ENCODE peak calls at places on chromosomes 13 and 19, in five cellular contexts. One of them, this sample, is unnamed.

GRCh38 chr13:31310781-31311180 is 111.0 kb downstream of the B3GLCT start:
- DNase-seq in WERI-Rb-1: no peak
- DNase-seq in AG04450: no peak
- DNase-seq in ovary: no peak
- DNase-seq in fibroblast of mammary gland: no peak
- DNase-seq in this sample: no peak

GRCh38 chr13:110233181-110233641 is 73.7 kb downstream of the COL4A1 start:
- DNase-seq in WERI-Rb-1: no peak
- DNase-seq in AG04450: peak
- DNase-seq in ovary: no peak
- DNase-seq in fibroblast of mammary gland: peak
- DNase-seq in this sample: peak

GRCh38 chr13:100069278-100069677 is 19.6 kb upstream of the PCCA start:
- DNase-seq in WERI-Rb-1: no peak
- DNase-seq in AG04450: no peak
- DNase-seq in ovary: no peak
- DNase-seq in fibroblast of mammary gland: peak
- DNase-seq in this sample: peak

GRCh38 chr19:10861118-10861651 is 10.2 kb upstream of the CARM1 start:
- DNase-seq in WERI-Rb-1: peak
- DNase-seq in AG04450: no peak
- DNase-seq in ovary: no peak
- DNase-seq in fibroblast of mammary gland: no peak
- DNase-seq in this sample: peak

GRCh38 chr13:64936879-64937278 is 2293.3 kb downstream of the PCDH9 start:
- DNase-seq in WERI-Rb-1: no peak
- DNase-seq in AG04450: no peak
- DNase-seq in ovary: no peak
- DNase-seq in fibroblast of mammary gland: no peak
- DNase-seq in this sample: no peak

GRCh38 chr19:56015756-56016155 is 29.2 kb downstream of the NLRP5 start:
- DNase-seq in WERI-Rb-1: no peak
- DNase-seq in AG04450: no peak
- DNase-seq in ovary: no peak
- DNase-seq in fibroblast of mammary gland: no peak
- DNase-seq in this sample: peak

GRCh38 chr19:11657307-11657706 is 60.0 kb downstream of the ZNF627 start:
- DNase-seq in WERI-Rb-1: no peak
- DNase-seq in AG04450: no peak
- DNase-seq in ovary: no peak
- DNase-seq in fibroblast of mammary gland: no peak
- DNase-seq in this sample: no peak

GRCh38 chr13:102325321-102325720 is 76.5 kb downstream of the FGF14 start:
- DNase-seq in WERI-Rb-1: no peak
- DNase-seq in AG04450: no peak
- DNase-seq in ovary: no peak
- DNase-seq in fibroblast of mammary gland: no peak
- DNase-seq in this sample: no peak

GRCh38 chr19:46513461-46514236 is 18.0 kb upstream of the PNMA8B start:
- DNase-seq in WERI-Rb-1: peak
- DNase-seq in AG04450: no peak
- DNase-seq in ovary: peak
- DNase-seq in fibroblast of mammary gland: peak
- DNase-seq in this sample: peak

GRCh38 chr13:37187110-37187509 is 81.6 kb upstream of the CSNK1A1L start:
- DNase-seq in WERI-Rb-1: no peak
- DNase-seq in AG04450: no peak
- DNase-seq in ovary: no peak
- DNase-seq in fibroblast of mammary gland: no peak
- DNase-seq in this sample: peak

GRCh38 chr13:99909097-99909835 is 62.3 kb downstream of the ZIC5 start:
- DNase-seq in WERI-Rb-1: no peak
- DNase-seq in AG04450: no peak
- DNase-seq in ovary: no peak
- DNase-seq in fibroblast of mammary gland: no peak
- DNase-seq in this sample: no peak

DNA sequence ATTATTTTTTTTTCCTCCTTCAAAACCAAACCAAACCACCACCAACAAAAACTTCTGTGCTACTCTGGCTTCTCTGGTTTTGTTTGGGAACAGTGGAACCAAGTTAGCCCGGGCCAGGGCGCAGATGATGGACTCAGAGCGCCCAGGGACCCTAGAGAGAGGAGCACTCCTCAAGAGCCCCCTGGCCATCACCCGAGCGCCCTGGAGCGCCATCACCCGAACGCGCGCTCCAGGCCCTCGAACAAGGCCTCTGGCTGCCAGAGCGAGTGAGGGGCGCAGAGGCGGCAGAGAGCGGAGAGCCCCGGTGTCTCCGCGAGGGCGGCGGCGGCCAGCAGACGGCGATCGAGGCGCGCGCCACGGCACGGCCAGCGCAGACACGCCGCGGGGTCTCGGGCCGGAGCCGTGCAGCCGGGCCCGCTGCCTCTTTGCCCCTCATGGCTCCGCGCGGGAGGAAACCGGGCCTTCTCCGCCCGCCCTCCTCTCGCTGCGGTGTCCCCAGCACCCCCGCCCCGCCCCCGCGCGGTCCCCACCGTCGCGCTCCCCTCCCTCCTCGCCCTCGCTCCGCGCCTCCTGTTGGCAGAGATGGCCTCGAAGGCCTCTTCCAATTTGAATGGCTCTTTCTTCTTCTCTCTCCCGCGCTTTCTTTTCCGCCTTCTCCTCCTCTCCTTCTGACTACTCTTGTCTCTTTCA is 4.2 kb upstream of the SOX1 start:
- DNase-seq in WERI-Rb-1: no peak
- DNase-seq in AG04450: no peak
- DNase-seq in ovary: no peak
- DNase-seq in fibroblast of mammary gland: no peak
- DNase-seq in this sample: no peak
- TF ChIP-seq CTCF in WERI-Rb-1: peak
- TF ChIP-seq CTCF in AG04450: no peak
- TF ChIP-seq CTCF in ovary: no peak
- TF ChIP-seq CTCF in fibroblast of mammary gland: no peak
- TF ChIP-seq CTCF in this sample: no peak

GRCh38 chr13:98393873-98394272 is 183.0 kb downstream of the STK24 start:
- DNase-seq in WERI-Rb-1: no peak
- DNase-seq in AG04450: no peak
- DNase-seq in ovary: no peak
- DNase-seq in fibroblast of mammary gland: no peak
- DNase-seq in this sample: no peak

GRCh38 chr13:98394820-98395510 is 181.9 kb downstream of the STK24 start:
- DNase-seq in WERI-Rb-1: no peak
- DNase-seq in AG04450: no peak
- DNase-seq in ovary: no peak
- DNase-seq in fibroblast of mammary gland: no peak
- DNase-seq in this sample: no peak

GRCh38 chr13:98397861-98398260 is 179.0 kb downstream of the STK24 start:
- DNase-seq in WERI-Rb-1: no peak
- DNase-seq in AG04450: no peak
- DNase-seq in ovary: no peak
- DNase-seq in fibroblast of mammary gland: no peak
- DNase-seq in this sample: no peak

GRCh38 chr13:98397221-98397620 is 179.7 kb downstream of the STK24 start:
- DNase-seq in WERI-Rb-1: no peak
- DNase-seq in AG04450: no peak
- DNase-seq in ovary: no peak
- DNase-seq in fibroblast of mammary gland: peak
- DNase-seq in this sample: peak

DNA sequence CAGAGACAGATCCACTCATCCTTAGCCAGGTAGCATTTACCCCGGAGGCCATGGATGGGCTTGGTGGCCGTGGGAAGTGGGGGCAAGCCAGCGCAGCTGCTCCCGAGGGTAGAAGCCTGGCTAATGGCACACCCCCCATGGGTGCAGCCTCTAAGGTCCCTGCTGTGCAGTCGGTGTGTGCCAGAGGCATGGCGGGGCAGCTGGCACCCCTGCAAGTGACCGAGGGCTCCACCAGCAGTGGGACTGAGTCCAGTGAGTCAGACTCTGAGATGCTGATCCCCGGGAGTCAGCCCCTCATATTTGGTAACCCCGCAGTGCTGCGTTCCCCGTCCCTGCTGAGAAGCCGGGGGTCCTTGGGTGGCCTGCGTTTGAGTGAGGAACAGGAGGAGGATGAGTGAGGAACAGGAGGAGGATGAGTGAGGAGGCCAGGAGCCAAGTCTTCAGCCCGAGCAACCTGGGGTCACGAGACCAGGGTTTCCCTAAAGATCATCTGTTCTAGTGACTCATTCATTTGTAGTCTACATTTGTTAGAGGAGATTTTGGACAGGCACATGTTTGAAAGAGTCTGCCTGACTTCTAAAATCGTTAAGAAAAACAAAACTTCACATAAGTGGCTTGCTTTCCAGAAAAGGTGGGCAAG is 180.7 kb downstream of the STK24 start:
- DNase-seq in WERI-Rb-1: no peak
- DNase-seq in AG04450: no peak
- DNase-seq in ovary: no peak
- DNase-seq in fibroblast of mammary gland: peak
- DNase-seq in this sample: no peak
- TF ChIP-seq CTCF in WERI-Rb-1: no peak
- TF ChIP-seq CTCF in AG04450: no peak
- TF ChIP-seq CTCF in ovary: no peak
- TF ChIP-seq CTCF in fibroblast of mammary gland: no peak
- TF ChIP-seq CTCF in this sample: no peak

GRCh38 chr13:50581586-50582196 is 261.8 kb downstream of the DLEU7 start:
- DNase-seq in WERI-Rb-1: no peak
- DNase-seq in AG04450: no peak
- DNase-seq in ovary: no peak
- DNase-seq in fibroblast of mammary gland: no peak
- DNase-seq in this sample: no peak

GRCh38 chr13:50576156-50576555 is 267.3 kb downstream of the DLEU7 start:
- DNase-seq in WERI-Rb-1: no peak
- DNase-seq in AG04450: no peak
- DNase-seq in ovary: no peak
- DNase-seq in fibroblast of mammary gland: no peak
- DNase-seq in this sample: no peak

GRCh38 chr13:50584856-50585580 is 258.5 kb downstream of the DLEU7 start:
- DNase-seq in WERI-Rb-1: no peak
- DNase-seq in AG04450: no peak
- DNase-seq in ovary: no peak
- DNase-seq in fibroblast of mammary gland: no peak
- DNase-seq in this sample: no peak

GRCh38 chr13:50577806-50578205 is 265.7 kb downstream of the DLEU7 start:
- DNase-seq in WERI-Rb-1: no peak
- DNase-seq in AG04450: no peak
- DNase-seq in ovary: no peak
- DNase-seq in fibroblast of mammary gland: no peak
- DNase-seq in this sample: no peak

GRCh38 chr13:50580684-50581305 is 262.7 kb downstream of the DLEU7 start:
- DNase-seq in WERI-Rb-1: no peak
- DNase-seq in AG04450: peak
- DNase-seq in ovary: no peak
- DNase-seq in fibroblast of mammary gland: peak
- DNase-seq in this sample: peak
- TF ChIP-seq CTCF in WERI-Rb-1: no peak
- TF ChIP-seq CTCF in AG04450: peak
- TF ChIP-seq CTCF in ovary: no peak
- TF ChIP-seq CTCF in fibroblast of mammary gland: peak
- TF ChIP-seq CTCF in this sample: peak

GRCh38 chr19:39197808-39198207 is 1.0 kb downstream of the NCCRP1 start:
- DNase-seq in WERI-Rb-1: peak
- DNase-seq in AG04450: no peak
- DNase-seq in ovary: no peak
- DNase-seq in fibroblast of mammary gland: no peak
- DNase-seq in this sample: no peak
- TF ChIP-seq CTCF in WERI-Rb-1: peak
- TF ChIP-seq CTCF in AG04450: no peak
- TF ChIP-seq CTCF in ovary: no peak
- TF ChIP-seq CTCF in fibroblast of mammary gland: peak
- TF ChIP-seq CTCF in this sample: no peak

GRCh38 chr13:41639237-41639904 is 182.0 kb downstream of the RGCC start:
- DNase-seq in WERI-Rb-1: no peak
- DNase-seq in AG04450: no peak
- DNase-seq in ovary: no peak
- DNase-seq in fibroblast of mammary gland: no peak
- DNase-seq in this sample: no peak
- TF ChIP-seq CTCF in WERI-Rb-1: no peak
- TF ChIP-seq CTCF in AG04450: no peak
- TF ChIP-seq CTCF in ovary: no peak
- TF ChIP-seq CTCF in fibroblast of mammary gland: no peak
- TF ChIP-seq CTCF in this sample: no peak

GRCh38 chr19:28012361-28012760 is 1200.6 kb downstream of the UQCRFS1 start:
- DNase-seq in WERI-Rb-1: no peak
- DNase-seq in AG04450: no peak
- DNase-seq in ovary: no peak
- DNase-seq in fibroblast of mammary gland: no peak
- DNase-seq in this sample: no peak
- TF ChIP-seq CTCF in WERI-Rb-1: peak
- TF ChIP-seq CTCF in AG04450: no peak
- TF ChIP-seq CTCF in ovary: no peak
- TF ChIP-seq CTCF in fibroblast of mammary gland: no peak
- TF ChIP-seq CTCF in this sample: no peak

GRCh38 chr19:40662925-40663711 is 27.3 kb downstream of the NUMBL start:
- DNase-seq in WERI-Rb-1: peak
- DNase-seq in AG04450: peak
- DNase-seq in ovary: peak
- DNase-seq in fibroblast of mammary gland: peak
- DNase-seq in this sample: peak
- TF ChIP-seq CTCF in WERI-Rb-1: peak
- TF ChIP-seq CTCF in AG04450: peak
- TF ChIP-seq CTCF in ovary: peak
- TF ChIP-seq CTCF in fibroblast of mammary gland: peak
- TF ChIP-seq CTCF in this sample: peak

GRCh38 chr13:43894438-43894837 is 14.7 kb downstream of the LACC1 start:
- DNase-seq in WERI-Rb-1: no peak
- DNase-seq in AG04450: no peak
- DNase-seq in ovary: no peak
- DNase-seq in fibroblast of mammary gland: no peak
- DNase-seq in this sample: no peak
- TF ChIP-seq CTCF in WERI-Rb-1: no peak
- TF ChIP-seq CTCF in AG04450: peak
- TF ChIP-seq CTCF in ovary: no peak
- TF ChIP-seq CTCF in fibroblast of mammary gland: peak
- TF ChIP-seq CTCF in this sample: peak

GRCh38 chr19:39845621-39846175 is 481 bp downstream of the FBL start:
- DNase-seq in WERI-Rb-1: peak
- DNase-seq in AG04450: no peak
- DNase-seq in ovary: peak
- DNase-seq in fibroblast of mammary gland: no peak
- DNase-seq in this sample: no peak
- TF ChIP-seq CTCF in WERI-Rb-1: peak
- TF ChIP-seq CTCF in AG04450: peak
- TF ChIP-seq CTCF in ovary: no peak
- TF ChIP-seq CTCF in fibroblast of mammary gland: no peak
- TF ChIP-seq CTCF in this sample: peak